ENCODE peak calls at places on chromosomes 1 and 21, in nine cellular contexts. One of them, this sample, is unnamed.

GRCh38 chr1:99956755-99957154 is 13.0 kb upstream of the SLC35A3 start:
- DNase-seq in GM23338: no peak
- DNase-seq in dorsolateral prefrontal cortex: no peak
- DNase-seq in foreskin fibroblast: peak; percentile 43
- DNase-seq in heart right ventricle: no peak
- DNase-seq in astrocyte: no peak
- DNase-seq in fibroblast of lung: peak; percentile 9
- DNase-seq in colonic mucosa: no peak
- DNase-seq in ovary: no peak
- DNase-seq in this sample: no peak

GRCh38 chr1:9591669-9592509 is 3.2 kb downstream of the TMEM201 start:
- DNase-seq in GM23338: peak; percentile 27
- DNase-seq in dorsolateral prefrontal cortex: no peak
- DNase-seq in foreskin fibroblast: no peak
- DNase-seq in heart right ventricle: no peak
- DNase-seq in astrocyte: no peak
- DNase-seq in fibroblast of lung: no peak
- DNase-seq in colonic mucosa: no peak
- DNase-seq in ovary: no peak
- DNase-seq in this sample: no peak

GRCh38 chr1:211580303-211580687 is 1.3 kb upstream of the SLC30A1 start:
- DNase-seq in GM23338: no peak
- DNase-seq in dorsolateral prefrontal cortex: no peak
- DNase-seq in foreskin fibroblast: no peak
- DNase-seq in heart right ventricle: no peak
- DNase-seq in astrocyte: no peak
- DNase-seq in fibroblast of lung: no peak
- DNase-seq in colonic mucosa: no peak
- DNase-seq in ovary: peak; percentile 13
- DNase-seq in this sample: no peak

GRCh38 chr1:4634156-4634792 is 20.1 kb upstream of the AJAP1 start:
- DNase-seq in GM23338: no peak
- DNase-seq in dorsolateral prefrontal cortex: no peak
- DNase-seq in foreskin fibroblast: no peak
- DNase-seq in heart right ventricle: no peak
- DNase-seq in astrocyte: no peak
- DNase-seq in fibroblast of lung: no peak
- DNase-seq in colonic mucosa: no peak
- DNase-seq in ovary: no peak
- DNase-seq in this sample: no peak

GRCh38 chr1:8903410-8903809 is 24.9 kb upstream of the ENO1 start:
- DNase-seq in GM23338: no peak
- DNase-seq in dorsolateral prefrontal cortex: no peak
- DNase-seq in foreskin fibroblast: no peak
- DNase-seq in heart right ventricle: no peak
- DNase-seq in astrocyte: peak; percentile 19
- DNase-seq in fibroblast of lung: no peak
- DNase-seq in colonic mucosa: no peak
- DNase-seq in ovary: no peak
- DNase-seq in this sample: no peak

GRCh38 chr1:173915596-173915995 is 1.5 kb downstream of the SERPINC1 start:
- DNase-seq in GM23338: no peak
- DNase-seq in dorsolateral prefrontal cortex: no peak
- DNase-seq in foreskin fibroblast: no peak
- DNase-seq in heart right ventricle: no peak
- DNase-seq in astrocyte: no peak
- DNase-seq in fibroblast of lung: no peak
- DNase-seq in colonic mucosa: no peak
- DNase-seq in ovary: no peak
- DNase-seq in this sample: no peak

GRCh38 chr1:13605159-13605558 is 21.5 kb downstream of the PDPN start:
- DNase-seq in GM23338: no peak
- DNase-seq in dorsolateral prefrontal cortex: no peak
- DNase-seq in foreskin fibroblast: no peak
- DNase-seq in heart right ventricle: no peak
- DNase-seq in astrocyte: peak; percentile 89
- DNase-seq in fibroblast of lung: peak; percentile 67
- DNase-seq in colonic mucosa: no peak
- DNase-seq in ovary: no peak
- DNase-seq in this sample: no peak

GRCh38 chr1:15171271-15171908 is 17.8 kb downstream of the TMEM51 start:
- DNase-seq in GM23338: peak; percentile 56
- DNase-seq in dorsolateral prefrontal cortex: no peak
- DNase-seq in foreskin fibroblast: no peak
- DNase-seq in heart right ventricle: no peak
- DNase-seq in astrocyte: no peak
- DNase-seq in fibroblast of lung: no peak
- DNase-seq in colonic mucosa: no peak
- DNase-seq in ovary: no peak
- DNase-seq in this sample: no peak

GRCh38 chr1:2349821-2350220 is 41.5 kb downstream of the MORN1 start:
- DNase-seq in GM23338: no peak
- DNase-seq in dorsolateral prefrontal cortex: no peak
- DNase-seq in foreskin fibroblast: no peak
- DNase-seq in heart right ventricle: no peak
- DNase-seq in astrocyte: no peak
- DNase-seq in fibroblast of lung: no peak
- DNase-seq in colonic mucosa: no peak
- DNase-seq in ovary: no peak
- DNase-seq in this sample: no peak

GRCh38 chr1:45009956-45010854 is 919 bp downstream of the HECTD3 start:
- DNase-seq in GM23338: peak; percentile 52
- DNase-seq in dorsolateral prefrontal cortex: no peak
- DNase-seq in foreskin fibroblast: no peak
- DNase-seq in heart right ventricle: no peak
- DNase-seq in astrocyte: no peak
- DNase-seq in fibroblast of lung: no peak
- DNase-seq in colonic mucosa: peak; percentile 81
- DNase-seq in ovary: no peak
- DNase-seq in this sample: no peak

GRCh38 chr1:24095140-24095859 is 16.6 kb downstream of the MYOM3 start:
- DNase-seq in GM23338: peak; percentile 20
- DNase-seq in dorsolateral prefrontal cortex: no peak
- DNase-seq in foreskin fibroblast: no peak
- DNase-seq in heart right ventricle: no peak
- DNase-seq in astrocyte: no peak
- DNase-seq in fibroblast of lung: no peak
- DNase-seq in colonic mucosa: no peak
- DNase-seq in ovary: no peak
- DNase-seq in this sample: no peak

GRCh38 chr21:45100866-45101265 is 26.5 kb downstream of the ADARB1 start:
- DNase-seq in GM23338: no peak
- DNase-seq in dorsolateral prefrontal cortex: no peak
- DNase-seq in foreskin fibroblast: no peak
- DNase-seq in heart right ventricle: no peak
- DNase-seq in astrocyte: no peak
- DNase-seq in fibroblast of lung: no peak
- DNase-seq in colonic mucosa: no peak
- DNase-seq in ovary: no peak
- DNase-seq in this sample: no peak

GRCh38 chr1:67785847-67786753 is 47.2 kb downstream of the GNG12 start:
- DNase-seq in GM23338: no peak
- DNase-seq in dorsolateral prefrontal cortex: no peak
- DNase-seq in foreskin fibroblast: no peak
- DNase-seq in heart right ventricle: no peak
- DNase-seq in astrocyte: no peak
- DNase-seq in fibroblast of lung: peak; percentile 54
- DNase-seq in colonic mucosa: no peak
- DNase-seq in ovary: no peak
- DNase-seq in this sample: no peak

GRCh38 chr1:235855811-235856429 is 10.8 kb downstream of the LYST start:
- DNase-seq in GM23338: no peak
- DNase-seq in dorsolateral prefrontal cortex: no peak
- DNase-seq in foreskin fibroblast: no peak
- DNase-seq in heart right ventricle: no peak
- DNase-seq in astrocyte: no peak
- DNase-seq in fibroblast of lung: no peak
- DNase-seq in colonic mucosa: no peak
- DNase-seq in ovary: no peak
- DNase-seq in this sample: no peak

GRCh38 chr1:39645411-39646043 is 6.1 kb upstream of the HEYL start:
- DNase-seq in GM23338: no peak
- DNase-seq in dorsolateral prefrontal cortex: no peak
- DNase-seq in foreskin fibroblast: no peak
- DNase-seq in heart right ventricle: no peak
- DNase-seq in astrocyte: no peak
- DNase-seq in fibroblast of lung: no peak
- DNase-seq in colonic mucosa: no peak
- DNase-seq in ovary: no peak
- DNase-seq in this sample: no peak

GRCh38 chr1:39647247-39647646 is 7.8 kb upstream of the HEYL start:
- DNase-seq in GM23338: no peak
- DNase-seq in dorsolateral prefrontal cortex: no peak
- DNase-seq in foreskin fibroblast: no peak
- DNase-seq in heart right ventricle: no peak
- DNase-seq in astrocyte: no peak
- DNase-seq in fibroblast of lung: no peak
- DNase-seq in colonic mucosa: no peak
- DNase-seq in ovary: no peak
- DNase-seq in this sample: no peak

GRCh38 chr1:39648496-39648895 is 9.1 kb upstream of the HEYL start:
- DNase-seq in GM23338: no peak
- DNase-seq in dorsolateral prefrontal cortex: no peak
- DNase-seq in foreskin fibroblast: no peak
- DNase-seq in heart right ventricle: no peak
- DNase-seq in astrocyte: no peak
- DNase-seq in fibroblast of lung: no peak
- DNase-seq in colonic mucosa: no peak
- DNase-seq in ovary: peak; percentile 24
- DNase-seq in this sample: no peak

GRCh38 chr1:39643705-39644104 is 4.3 kb upstream of the HEYL start:
- DNase-seq in GM23338: no peak
- DNase-seq in dorsolateral prefrontal cortex: no peak
- DNase-seq in foreskin fibroblast: no peak
- DNase-seq in heart right ventricle: no peak
- DNase-seq in astrocyte: no peak
- DNase-seq in fibroblast of lung: no peak
- DNase-seq in colonic mucosa: no peak
- DNase-seq in ovary: no peak
- DNase-seq in this sample: no peak

DNA sequence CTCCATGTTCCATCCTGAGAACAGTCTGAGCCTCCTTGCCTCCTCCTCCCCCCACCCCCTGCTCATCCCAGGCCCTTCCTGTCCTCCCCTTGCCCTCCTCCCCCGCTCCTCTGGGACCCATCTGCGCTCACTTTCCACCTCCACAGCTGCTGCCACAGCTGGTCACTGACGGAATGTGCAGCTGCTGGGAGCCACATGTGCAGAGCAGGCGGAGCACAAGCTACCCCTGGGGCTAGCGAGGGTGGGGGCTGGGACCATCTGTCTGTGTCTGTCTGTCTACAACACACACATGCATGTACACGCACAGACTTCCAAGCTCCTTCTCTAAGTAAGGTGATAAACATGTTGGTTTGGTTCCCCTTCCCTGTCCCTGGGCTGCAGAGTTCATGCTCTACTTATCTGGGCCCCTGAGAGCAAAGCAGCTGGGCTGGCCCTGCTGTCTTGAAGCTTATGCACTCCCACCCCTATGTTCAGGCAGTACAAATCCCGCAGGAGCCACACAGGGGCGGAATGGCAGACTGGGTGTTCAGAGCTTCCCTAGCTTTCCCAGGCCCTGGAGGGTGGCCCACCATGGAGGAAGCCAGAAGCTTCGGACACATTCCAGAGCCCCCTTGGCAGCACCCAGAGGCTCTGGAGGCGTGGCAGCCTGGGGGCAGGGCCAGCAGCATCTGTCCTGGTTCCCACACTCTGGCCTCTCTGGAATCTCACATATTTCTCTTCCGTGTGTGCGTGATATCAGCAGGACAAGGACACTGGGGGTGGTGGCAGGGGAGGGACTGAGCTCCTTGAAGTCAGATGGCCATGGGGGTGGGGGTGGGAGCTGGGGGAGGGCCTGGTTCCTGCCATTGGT is 7.0 kb upstream of the HEYL start:
- DNase-seq in GM23338: peak; percentile 80
- DNase-seq in dorsolateral prefrontal cortex: no peak
- DNase-seq in foreskin fibroblast: peak; percentile 83
- DNase-seq in heart right ventricle: peak; percentile 94
- DNase-seq in astrocyte: no peak
- DNase-seq in fibroblast of lung: peak; percentile 73
- DNase-seq in colonic mucosa: peak; percentile 24
- DNase-seq in ovary: peak; percentile 84
- DNase-seq in this sample: no peak
- TF ChIP-seq CTCF in GM23338: no peak
- TF ChIP-seq CTCF in dorsolateral prefrontal cortex: no peak
- TF ChIP-seq CTCF in foreskin fibroblast: no peak
- TF ChIP-seq CTCF in heart right ventricle: no peak
- TF ChIP-seq CTCF in astrocyte: no peak
- TF ChIP-seq CTCF in fibroblast of lung: no peak
- TF ChIP-seq CTCF in colonic mucosa: no peak
- TF ChIP-seq CTCF in ovary: no peak
- TF ChIP-seq CTCF in this sample: no peak

GRCh38 chr1:206935491-206936067 is 10.7 kb downstream of the PIGR start:
- DNase-seq in GM23338: peak; percentile 90
- DNase-seq in dorsolateral prefrontal cortex: no peak
- DNase-seq in foreskin fibroblast: no peak
- DNase-seq in heart right ventricle: no peak
- DNase-seq in astrocyte: no peak
- DNase-seq in fibroblast of lung: no peak
- DNase-seq in colonic mucosa: no peak
- DNase-seq in ovary: no peak
- DNase-seq in this sample: no peak
- H3K4me3 ChIP-seq in GM23338: no peak overlapping the region
- H3K4me3 ChIP-seq in dorsolateral prefrontal cortex: no peak overlapping the region
- H3K4me3 ChIP-seq in foreskin fibroblast: no peak overlapping the region
- H3K4me3 ChIP-seq in heart right ventricle: no peak overlapping the region
- H3K4me3 ChIP-seq in astrocyte: no peak overlapping the region
- H3K4me3 ChIP-seq in fibroblast of lung: no peak overlapping the region
- H3K4me3 ChIP-seq in colonic mucosa: no peak overlapping the region
- H3K4me3 ChIP-seq in ovary: no peak overlapping the region
- H3K4me3 ChIP-seq in this sample: no peak overlapping the region

GRCh38 chr1:169712309-169712631 is 850 bp upstream of the SELL start:
- DNase-seq in GM23338: no peak
- DNase-seq in dorsolateral prefrontal cortex: no peak
- DNase-seq in foreskin fibroblast: no peak
- DNase-seq in heart right ventricle: no peak
- DNase-seq in astrocyte: no peak
- DNase-seq in fibroblast of lung: no peak
- DNase-seq in colonic mucosa: no peak
- DNase-seq in ovary: no peak
- DNase-seq in this sample: no peak
- TF ChIP-seq CTCF in GM23338: no peak
- TF ChIP-seq CTCF in dorsolateral prefrontal cortex: no peak
- TF ChIP-seq CTCF in foreskin fibroblast: no peak
- TF ChIP-seq CTCF in heart right ventricle: no peak
- TF ChIP-seq CTCF in astrocyte: no peak
- TF ChIP-seq CTCF in fibroblast of lung: no peak
- TF ChIP-seq CTCF in colonic mucosa: peak; percentile 3
- TF ChIP-seq CTCF in ovary: no peak
- TF ChIP-seq CTCF in this sample: no peak

DNA sequence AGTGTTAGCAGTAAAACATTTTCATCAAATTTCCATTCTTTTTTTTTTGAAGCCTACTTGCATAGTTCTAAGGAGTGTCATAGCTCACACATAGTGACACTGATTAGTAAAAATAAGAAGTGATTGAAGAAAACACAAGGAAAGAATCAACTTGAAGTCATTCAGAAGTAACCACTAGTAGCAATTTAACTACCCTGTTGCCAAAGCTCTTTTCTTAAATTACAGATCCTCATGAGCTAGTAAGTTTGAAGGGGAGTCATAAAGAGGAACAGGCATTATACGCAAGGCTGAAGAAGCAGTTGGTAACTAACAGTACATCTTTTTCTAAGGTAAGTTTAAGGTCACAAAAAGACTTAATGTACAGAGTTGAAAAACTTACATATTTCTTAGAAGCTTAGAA is 332.2 kb downstream of the CHRM3 start:
- DNase-seq in GM23338: no peak
- DNase-seq in dorsolateral prefrontal cortex: no peak
- DNase-seq in foreskin fibroblast: no peak
- DNase-seq in heart right ventricle: no peak
- DNase-seq in astrocyte: no peak
- DNase-seq in fibroblast of lung: no peak
- DNase-seq in colonic mucosa: no peak
- DNase-seq in ovary: no peak
- DNase-seq in this sample: no peak
- H3K4me3 ChIP-seq in GM23338: no peak overlapping the region
- H3K4me3 ChIP-seq in dorsolateral prefrontal cortex: no peak overlapping the region
- H3K4me3 ChIP-seq in foreskin fibroblast: no peak overlapping the region
- H3K4me3 ChIP-seq in heart right ventricle: peak overlapping the region; percentile 41
- H3K4me3 ChIP-seq in astrocyte: no peak overlapping the region
- H3K4me3 ChIP-seq in fibroblast of lung: no peak overlapping the region
- H3K4me3 ChIP-seq in colonic mucosa: no peak overlapping the region
- H3K4me3 ChIP-seq in ovary: no peak overlapping the region
- H3K4me3 ChIP-seq in this sample: no peak overlapping the region

This sample was measured in thoracic aorta.